ENCODE peak calls at places on chromosome 1, in four cellular contexts. C is HepG2, Z is GM12878, D is H1. R is an unnamed sample.

GRCh38 chr1:25744140-25744581 is 55.8 kb upstream of the SELENON start:
- DNase-seq in C (no peak), Z (no peak), D (peak), R (no peak)

GRCh38 chr1:26289158-26290059 is 9.5 kb downstream of the SH3BGRL3 start:
- DNase-seq in C (no peak), Z (no peak), D (no peak), R (no peak)

GRCh38 chr1:91790296-91790851 is 95.6 kb downstream of the TGFBR3 start:
- DNase-seq in C (no peak), Z (no peak), D (no peak), R (no peak)

GRCh38 chr1:4045397-4046010 is 145.4 kb upstream of the C1orf174 start:
- DNase-seq in C (no peak), Z (no peak), D (no peak), R (no peak)

GRCh38 chr1:85762804-85763203 is 54.6 kb upstream of the ZNHIT6 start:
- DNase-seq in C (no peak), Z (no peak), D (no peak), R (no peak)

GRCh38 chr1:46820076-46820475 is 21.2 kb downstream of the CYP4B1 start:
- DNase-seq in C (no peak), Z (no peak), D (no peak), R (no peak)

GRCh38 chr1:156677616-156678596 is 699 bp upstream of the NES start:
- DNase-seq in C (peak), Z (no peak), D (no peak), R (peak)

GRCh38 chr1:231395051-231395995 is 26.8 kb downstream of the EGLN1 start:
- DNase-seq in C (peak), Z (no peak), D (no peak), R (no peak)

GRCh38 chr1:94908190-94908589 is 18.7 kb downstream of the CNN3 start:
- DNase-seq in C (no peak), Z (no peak), D (no peak), R (no peak)

GRCh38 chr1:1137256-1138045 is 21.6 kb upstream of the C1orf159 start:
- DNase-seq in C (no peak), Z (no peak), D (no peak), R (no peak)

GRCh38 chr1:44262414-44262813 is 49.1 kb downstream of the DMAP1 start:
- DNase-seq in C (no peak), Z (no peak), D (no peak), R (no peak)

GRCh38 chr1:167492509-167492910 is 25.8 kb downstream of the CD247 start:
- DNase-seq in C (no peak), Z (peak), D (no peak), R (no peak)

GRCh38 chr1:156795787-156796186 is 20.9 kb downstream of the SH2D2A start:
- DNase-seq in C (peak), Z (no peak), D (no peak), R (no peak)

GRCh38 chr1:226410958-226411357 is 3.1 kb upstream of the PARP1 start:
- DNase-seq in C (no peak), Z (no peak), D (no peak), R (no peak)

GRCh38 chr1:116203936-116204335 is 92.7 kb downstream of the MAB21L3 start:
- DNase-seq in C (no peak), Z (no peak), D (no peak), R (no peak)

GRCh38 chr1:170240409-170240808 is 94.7 kb downstream of the NTMT2 start:
- DNase-seq in C (no peak), Z (peak), D (no peak), R (no peak)

GRCh38 chr1:198619375-198620140 is 19.3 kb upstream of the PTPRC start:
- DNase-seq in C (no peak), Z (no peak), D (no peak), R (no peak)

GRCh38 chr1:204637985-204638356 is 47.6 kb downstream of the LRRN2 start:
- DNase-seq in C (no peak), Z (no peak), D (no peak), R (no peak)

GRCh38 chr1:165067829-165068228 is 288.7 kb downstream of the LMX1A start:
- DNase-seq in C (no peak), Z (no peak), D (no peak), R (no peak)

GRCh38 chr1:165073402-165074007 is 283.0 kb downstream of the LMX1A start:
- DNase-seq in C (peak), Z (no peak), D (no peak), R (no peak)

GRCh38 chr1:165070675-165071074 is 285.8 kb downstream of the LMX1A start:
- DNase-seq in C (no peak), Z (no peak), D (no peak), R (no peak)

GRCh38 chr1:165069829-165070228 is 286.7 kb downstream of the LMX1A start:
- DNase-seq in C (no peak), Z (no peak), D (no peak), R (no peak)

DNA sequence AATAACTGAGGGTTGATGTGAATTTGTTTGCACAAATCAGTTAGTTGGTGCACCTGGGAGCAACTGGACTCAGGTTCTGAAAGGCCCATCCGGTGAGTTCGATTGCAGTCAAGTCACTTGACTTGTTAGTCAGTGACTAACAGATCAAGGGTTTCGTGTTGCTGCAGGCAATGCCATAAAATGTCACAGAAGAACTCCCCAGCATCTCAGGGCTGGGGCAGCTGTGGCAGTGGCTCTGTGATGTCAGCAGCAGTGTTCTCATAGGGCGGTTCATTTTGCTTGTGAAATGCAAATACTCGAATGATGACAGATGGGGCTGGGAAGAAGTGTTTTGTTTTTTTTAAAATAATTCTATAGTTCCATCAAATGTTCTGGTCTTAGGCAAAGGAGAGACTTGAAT is 287.8 kb downstream of the LMX1A start:
- DNase-seq in C (no peak), Z (no peak), D (no peak), R (no peak)
- TF ChIP-seq HDAC6 in C (no peak), Z (no peak), D (no peak), R (no peak)

DNA sequence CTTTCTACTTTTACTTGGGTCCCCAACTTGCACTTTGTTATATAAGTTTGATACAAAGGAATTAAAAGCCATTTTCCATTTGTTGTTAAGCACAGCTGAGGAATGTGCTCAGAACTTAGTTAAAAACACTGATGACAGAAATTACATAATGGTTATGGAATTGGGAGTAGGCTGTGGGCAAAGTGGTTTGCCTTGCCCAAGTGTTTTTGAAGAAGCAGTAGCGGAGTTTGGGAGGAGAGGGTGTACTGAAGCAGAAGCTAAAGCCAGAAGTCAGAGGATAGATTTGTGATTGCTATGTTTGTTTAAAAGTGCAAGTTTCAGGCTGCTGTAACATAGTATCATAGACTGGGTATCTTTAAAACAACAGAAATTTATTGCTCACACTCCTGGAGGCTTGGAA is 391.8 kb downstream of the DUSP10 start:
- DNase-seq in C (no peak), Z (no peak), D (no peak), R (no peak)
- TF ChIP-seq HDAC6 in C (no peak), Z (no peak), D (no peak), R (no peak)

DNA sequence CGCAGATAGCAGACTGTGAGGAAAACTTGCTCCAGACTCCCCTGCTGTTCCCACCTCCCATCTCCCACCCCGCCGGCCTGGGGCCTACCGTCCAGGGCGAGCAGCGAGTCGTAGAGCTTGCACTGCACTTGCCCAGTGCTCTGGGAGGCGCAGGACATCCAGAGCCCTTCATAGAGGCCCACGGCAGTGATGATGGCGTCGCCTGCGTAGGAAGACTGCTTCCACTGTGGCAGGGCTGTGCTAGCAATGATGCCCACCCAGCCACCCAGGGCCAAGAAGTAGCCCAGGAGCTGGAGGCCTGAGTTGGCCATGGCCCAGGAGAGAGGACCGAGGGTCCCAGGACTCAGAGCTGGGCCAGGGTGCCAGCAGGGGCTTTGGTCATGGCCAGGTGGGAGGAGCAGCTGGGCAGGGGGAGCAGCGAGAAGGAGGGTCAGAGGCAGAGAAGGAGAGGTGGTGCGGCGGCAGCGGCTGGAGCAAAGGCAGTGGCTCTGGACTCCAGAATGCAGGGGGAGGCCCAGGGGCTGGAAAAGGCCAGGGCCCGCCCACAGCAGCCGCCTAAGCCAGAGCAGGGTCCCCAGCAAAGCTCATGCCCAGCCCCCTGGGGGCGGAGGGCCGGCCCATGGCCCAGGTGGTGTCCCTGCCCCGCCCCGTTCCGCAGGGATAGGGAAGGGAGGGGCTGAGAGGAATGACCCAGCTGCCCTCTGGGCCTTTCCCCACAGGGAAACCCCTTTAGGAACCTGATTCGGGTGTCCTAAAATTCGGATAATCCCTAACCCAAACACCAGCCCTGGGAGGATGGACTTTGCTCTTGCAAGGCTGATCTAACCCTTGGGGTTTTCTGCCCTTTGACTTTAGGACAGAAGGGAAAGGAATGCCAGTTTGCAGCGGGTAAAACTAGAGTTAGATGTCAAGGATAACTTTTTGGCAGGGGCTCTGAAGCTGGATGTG is at the start of gene CLDN19:
- DNase-seq in C (peak), Z (no peak), D (peak), R (peak)
- TF ChIP-seq HDAC6 in C (no peak), Z (no peak), D (no peak), R (no peak)

GRCh38 chr1:28703629-28704028 is 33.1 kb upstream of the YTHDF2 start:
- DNase-seq in C (no peak), Z (no peak), D (no peak), R (no peak)
- TF ChIP-seq HDAC6 in C (no peak), Z (no peak), D (no peak), R (no peak)

GRCh38 chr1:210233216-210233494 is 559 bp downstream of the SERTAD4 start:
- DNase-seq in C (no peak), Z (no peak), D (no peak), R (no peak)
- TF ChIP-seq HDAC6 in C (no peak), Z (no peak), D (no peak), R (no peak)

DNA sequence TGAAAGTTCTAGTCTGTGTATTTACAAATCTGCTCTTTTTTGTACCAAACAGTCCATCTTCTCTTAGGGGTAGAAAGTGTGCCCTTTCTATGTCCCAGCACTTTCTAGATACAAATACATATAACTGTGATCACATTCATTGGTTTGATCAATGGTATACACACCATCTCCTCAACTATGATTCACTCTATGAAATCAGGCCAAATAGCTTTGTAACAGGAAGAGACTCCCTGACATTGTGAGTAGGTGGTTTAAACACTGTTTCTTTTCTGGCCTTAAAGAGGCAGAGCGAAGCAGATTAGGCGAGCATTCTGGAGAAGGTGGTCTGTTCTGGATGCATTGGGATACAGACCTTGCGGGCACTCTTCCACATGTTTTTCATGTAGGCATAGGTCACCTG is 39.3 kb upstream of the EXOSC10 start:
- DNase-seq in C (no peak), Z (no peak), D (no peak), R (no peak)
- TF ChIP-seq HDAC6 in C (no peak), Z (no peak), D (no peak), R (no peak)

GRCh38 chr1:220788146-220788545 is 1.4 kb downstream of the MTARC1 start:
- DNase-seq in C (peak), Z (no peak), D (no peak), R (no peak)
- TF ChIP-seq HDAC6 in C (no peak), Z (no peak), D (no peak), R (no peak)

R was measured in K562.